ENCODE peak calls at places on chromosome 10, in five cellular contexts. F is lung, Q is hypothalamus, E is B cell, R is AG08395. P is an unnamed sample.

GRCh38 chr10:77806511-77807157 is 119.9 kb downstream of the DLG5 start:
- DNase-seq in F (no peak), R (no peak), Q (no peak), E (no peak), P (no peak)

GRCh38 chr10:121734517-121735137 is 136.4 kb upstream of the FGFR2 start:
- DNase-seq in Q (no peak), E (peak; percentile 9), F (no peak), R (peak; percentile 53), P (no peak)

GRCh38 chr10:125628251-125629049 is 54.5 kb downstream of the TEX36 start:
- DNase-seq in F (no peak), E (no peak), Q (no peak), R (no peak), P (no peak)

GRCh38 chr10:118926018-118926417 is 103.5 kb upstream of the NANOS1 start:
- DNase-seq in F (peak; percentile 15), Q (no peak), R (no peak), E (no peak), P (no peak)

GRCh38 chr10:83961620-83962019 is 177.7 kb upstream of the GHITM start:
- DNase-seq in R (no peak), F (no peak), Q (no peak), E (no peak), P (no peak)

GRCh38 chr10:23656735-23657134 is 217.9 kb downstream of the OTUD1 start:
- DNase-seq in Q (no peak), R (no peak), F (no peak), E (no peak), P (no peak)

GRCh38 chr10:5596611-5597341 is 69.6 kb downstream of the ASB13 start:
- DNase-seq in F (no peak), R (peak; percentile 44), Q (no peak), E (no peak), P (no peak)

GRCh38 chr10:5788969-5789368 is 24.3 kb downstream of the GDI2 start:
- DNase-seq in R (no peak), Q (no peak), F (no peak), E (no peak), P (no peak)

GRCh38 chr10:22479419-22479818 is 134.1 kb downstream of the SPAG6 start:
- DNase-seq in Q (no peak), R (no peak), F (no peak), E (no peak), P (peak; percentile 65)